ENCODE peak calls at places on chromosomes 12 and 14, in four cellular contexts. K, A, B and Y are unnamed samples. For H3K4me1, the result is how much of the 10 kb centered on the place peaks cover.

GRCh38 chr12:54879132-54879531 is 24.8 kb downstream of the MUCL1 start:
- DNase-seq in K (no peak), A (no peak), B (no peak), Y (no peak)

GRCh38 chr14:39376671-39377403 is 55.4 kb downstream of the FBXO33 start:
- DNase-seq in B (no peak), K (peak), A (no peak), Y (no peak)

GRCh38 chr14:75315143-75315542 is 36.5 kb downstream of the FOS start:
- DNase-seq in B (no peak), A (no peak), K (no peak), Y (no peak)

GRCh38 chr12:85461127-85461526 is 181.1 kb downstream of the ALX1 start:
- DNase-seq in A (no peak), B (no peak), K (no peak), Y (no peak)

GRCh38 chr12:18752947-18753346 is 15.0 kb downstream of the CAPZA3 start:
- DNase-seq in A (no peak), B (no peak), K (no peak), Y (peak)

GRCh38 chr14:45426685-45427282 is 173.8 kb upstream of the MIS18BP1 start:
- DNase-seq in K (peak), A (no peak), B (peak), Y (peak)

GRCh38 chr14:90293766-90294471 is 37.6 kb downstream of the PSMC1 start:
- DNase-seq in B (no peak), K (no peak), A (no peak), Y (no peak)

GRCh38 chr12:54932038-54932437 is 52.5 kb downstream of the TESPA1 start:
- DNase-seq in B (no peak), A (no peak), K (no peak), Y (no peak)

GRCh38 chr14:54446201-54446693 is 5.1 kb upstream of the CNIH1 start:
- DNase-seq in B (no peak), K (no peak), A (no peak), Y (no peak)

GRCh38 chr14:77615231-77616132 is 955 bp downstream of the SPTLC2 start:
- DNase-seq in K (no peak), A (no peak), B (no peak), Y (no peak)

GRCh38 chr12:116384629-116385485 is 107.4 kb upstream of the MED13L start:
- DNase-seq in A (no peak), K (no peak), B (no peak), Y (no peak)

GRCh38 chr12:58873496-58873895 is 46.8 kb downstream of the LRIG3 start:
- DNase-seq in K (no peak), A (no peak), B (no peak), Y (no peak)

GRCh38 chr14:101222362-101223090 is 319.0 kb upstream of the RTL1 start:
- DNase-seq in K (no peak), B (no peak), A (peak), Y (no peak)

GRCh38 chr12:25764892-25765291 is 193.6 kb upstream of the RASSF8 start:
- DNase-seq in A (no peak), K (no peak), B (no peak), Y (no peak)

GRCh38 chr14:22378181-22378580 is 210.8 kb downstream of the DAD1 start:
- DNase-seq in K (no peak), A (no peak), B (no peak), Y (no peak)

GRCh38 chr12:71594214-71594948 is 69.3 kb downstream of the ZFC3H1 start:
- DNase-seq in B (no peak), A (no peak), K (peak), Y (no peak)

GRCh38 chr12:67014642-67015041 is 254.5 kb upstream of the CAND1 start:
- DNase-seq in K (no peak), B (no peak), A (no peak), Y (no peak)

GRCh38 chr12:42240131-42240750 is 2.2 kb upstream of the YAF2 start:
- DNase-seq in A (no peak), B (no peak), K (no peak), Y (peak)

GRCh38 chr12:118035194-118036041 is 18.9 kb downstream of the RFC5 start:
- DNase-seq in K (no peak), B (peak), A (no peak), Y (no peak)

GRCh38 chr14:52802597-52802996 is 11.2 kb upstream of the GNPNAT1 start:
- DNase-seq in K (no peak), A (no peak), B (no peak), Y (no peak)

GRCh38 chr14:98323850-98324249 is 948.1 kb downstream of the BCL11B start:
- DNase-seq in K (no peak), B (no peak), A (no peak), Y (no peak)

GRCh38 chr12:121124402-121125109 is 8.1 kb upstream of the P2RX7 start:
- DNase-seq in B (no peak), K (peak), A (no peak), Y (peak)
- TF ChIP-seq SUZ12 in B (no peak), K (no peak), A (no peak), Y (no peak)

DNA sequence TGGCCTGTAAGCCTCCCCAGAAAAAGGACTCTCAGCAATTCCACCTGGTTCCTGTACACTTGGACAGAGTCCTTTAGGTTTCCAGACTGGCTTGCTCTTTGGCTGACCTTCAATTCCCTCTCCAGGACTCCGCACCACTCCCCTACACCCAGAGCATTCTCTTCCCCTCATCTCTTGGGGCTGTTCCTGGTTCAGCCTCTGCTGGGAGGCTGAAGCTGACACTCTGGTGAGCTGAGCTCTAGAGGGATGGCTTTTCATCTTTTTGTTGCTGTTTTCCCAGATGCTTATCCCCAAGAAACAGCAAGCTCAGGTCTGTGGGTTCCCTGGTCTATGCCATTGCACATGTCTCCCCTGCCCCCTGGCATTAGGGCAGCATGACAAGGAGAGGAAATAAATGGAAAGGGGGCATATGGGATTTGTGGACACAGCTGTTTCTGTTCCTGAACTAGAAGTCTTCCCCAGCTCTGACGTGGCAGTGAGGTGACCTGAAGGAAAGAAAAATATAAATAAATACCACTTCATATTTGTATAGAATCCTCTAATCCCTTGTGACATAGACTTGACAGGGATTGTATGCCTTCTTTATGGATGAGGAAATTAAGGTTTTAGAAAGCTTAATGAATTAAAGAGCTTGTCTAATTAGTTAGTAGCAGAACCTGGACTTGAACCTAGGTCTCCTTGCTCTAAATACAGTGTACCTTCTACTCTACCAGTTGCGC is 1.4 kb downstream of the RNASE7 start:
- DNase-seq in K (no peak), A (no peak), B (no peak), Y (no peak)
- H3K4me1 ChIP-seq in K (half or more), A (under half), B (under half), Y (under half)

DNA sequence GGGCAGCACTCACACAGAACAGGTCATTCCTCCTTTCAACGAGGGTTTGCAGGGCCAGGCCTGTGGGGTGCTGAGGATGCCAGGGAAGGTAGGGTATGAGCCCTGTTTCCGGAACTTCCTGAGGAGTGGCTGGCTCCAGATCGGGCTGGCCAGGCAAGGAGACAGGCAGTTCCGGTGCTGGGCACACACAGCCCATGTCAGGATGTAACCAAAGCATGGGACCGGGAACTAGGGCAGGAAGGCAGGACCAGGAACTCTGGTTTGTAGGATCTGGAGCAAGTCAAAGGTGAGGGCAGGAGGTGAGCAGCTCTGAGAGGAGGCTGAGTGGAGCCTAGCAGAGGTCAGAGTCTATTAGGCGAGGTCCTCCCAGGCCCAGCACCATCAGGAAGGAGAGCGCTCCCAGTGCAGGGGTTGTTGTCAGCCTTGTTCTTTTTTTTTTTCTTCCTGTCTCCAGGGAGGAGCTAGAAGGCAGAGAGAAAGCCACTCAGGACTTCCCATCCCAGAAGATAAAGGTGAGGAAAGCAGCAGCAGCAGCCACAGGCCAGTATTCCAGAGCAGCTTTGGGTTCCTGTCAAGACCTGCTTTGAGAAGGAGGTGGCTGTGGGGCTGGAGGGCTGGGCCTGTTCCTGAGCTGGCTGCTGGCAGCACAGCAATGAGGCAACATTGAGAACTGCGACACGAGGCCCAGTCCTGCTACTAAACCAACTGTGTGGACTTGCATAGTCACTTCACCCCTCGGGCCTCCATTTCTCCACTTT is 49.0 kb upstream of the PTGR2 start:
- DNase-seq in B (no peak), K (no peak), A (no peak), Y (no peak)
- TF ChIP-seq ZNF274 in B (no peak), K (no peak), A (no peak), Y (no peak)

GRCh38 chr12:50725011-50725899 is 38.6 kb upstream of the ATF1 start:
- DNase-seq in K (no peak), A (no peak), B (no peak), Y (no peak)

GRCh38 chr12:50728417-50728816 is 35.5 kb upstream of the ATF1 start:
- DNase-seq in K (no peak), B (no peak), A (no peak), Y (no peak)

GRCh38 chr12:50732591-50732990 is 31.3 kb upstream of the ATF1 start:
- DNase-seq in A (no peak), K (no peak), B (no peak), Y (no peak)

GRCh38 chr12:50727466-50727865 is 36.4 kb upstream of the ATF1 start:
- DNase-seq in A (no peak), K (no peak), B (no peak), Y (no peak)

DNA sequence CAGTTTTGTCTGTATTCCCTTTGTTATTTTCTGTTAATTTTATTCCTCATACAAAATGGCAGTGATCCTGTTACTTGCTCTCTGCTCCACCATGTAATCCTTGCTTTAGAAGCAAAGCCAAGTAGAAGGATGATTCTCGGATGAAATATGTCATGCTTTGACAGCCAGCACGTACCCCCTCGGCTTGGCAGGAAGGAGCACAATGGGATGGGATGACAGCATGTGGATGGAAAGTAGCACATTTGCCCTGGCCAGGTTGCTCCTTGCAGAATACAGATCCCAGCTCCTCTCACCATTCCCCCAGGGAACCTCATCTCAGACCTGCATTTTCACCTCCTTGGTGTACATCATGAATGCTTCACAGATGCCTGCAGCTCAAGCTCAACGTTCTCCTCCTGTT is 35.1 kb upstream of the ATF1 start:
- DNase-seq in K (no peak), A (no peak), B (no peak), Y (no peak)
- TF ChIP-seq SUZ12 in K (no peak), A (no peak), B (no peak), Y (no peak)

GRCh38 chr12:120119395-120119973 is 2.9 kb upstream of the RAB35 start:
- DNase-seq in K (peak), B (peak), A (no peak), Y (no peak)
- H3K4me1 ChIP-seq in K (half or more), B (half or more), A (under half), Y (under half)

GRCh38 chr14:99990268-99991170 is 74.7 kb upstream of the EVL start:
- DNase-seq in K (no peak), A (no peak), B (no peak), Y (no peak)

GRCh38 chr14:99996951-99997571 is 68.2 kb upstream of the EVL start:
- DNase-seq in A (no peak), K (no peak), B (no peak), Y (no peak)

GRCh38 chr14:99991306-99991705 is 73.9 kb upstream of the EVL start:
- DNase-seq in B (no peak), K (no peak), A (no peak), Y (no peak)

GRCh38 chr14:99995700-99996356 is 69.4 kb upstream of the EVL start:
- DNase-seq in K (peak), A (peak), B (peak), Y (peak)
- TF ChIP-seq ZNF274 in K (no peak), A (no peak), B (no peak), Y (no peak)

GRCh38 chr14:95494456-95494855 is 22.0 kb downstream of the SYNE3 start:
- DNase-seq in B (no peak), K (no peak), A (no peak), Y (no peak)
- TF ChIP-seq SUZ12 in B (no peak), K (no peak), A (no peak), Y (no peak)

GRCh38 chr12:11171953-11172675 is 1.1 kb downstream of the SMIM10L1 start:
- DNase-seq in K (peak), B (no peak), A (no peak), Y (no peak)

GRCh38 chr12:11174022-11174421 is 3.0 kb downstream of the SMIM10L1 start:
- DNase-seq in K (no peak), B (no peak), A (no peak), Y (no peak)

GRCh38 chr12:11166300-11166699 is 4.7 kb upstream of the SMIM10L1 start:
- DNase-seq in K (no peak), B (no peak), A (no peak), Y (no peak)

GRCh38 chr12:11171145-11171952 is at the start of gene SMIM10L1:
- DNase-seq in B (peak), A (peak), K (peak), Y (peak)

GRCh38 chr12:11170810-11171144 is 217 bp upstream of the SMIM10L1 start:
- DNase-seq in B (no peak), A (no peak), K (no peak), Y (no peak)
- H3K4me1 ChIP-seq in B (under half), A (under half), K (half or more), Y (under half)